ENCODE peak calls at places on chromosomes 5 and 9, in four cellular contexts. C is IMR-90, E is mesendoderm, R is H1. X is an unnamed sample.

GRCh38 chr9:116234091-116234490 is 80.5 kb downstream of the PAPPA start:
- DNase-seq in C (peak; percentile 99), E (peak; percentile 97), R (peak; percentile 10), X (no peak)

GRCh38 chr9:95592931-95593330 is 76.2 kb upstream of the PTCH1 start:
- DNase-seq in C (no peak), E (no peak), R (no peak), X (no peak)

GRCh38 chr9:133490865-133491655 is 12.2 kb upstream of the SLC2A6 start:
- DNase-seq in C (no peak), E (no peak), R (no peak), X (no peak)

GRCh38 chr5:3854069-3854741 is 258.6 kb downstream of the IRX1 start:
- DNase-seq in C (no peak), E (peak; percentile 27), R (no peak), X (no peak)

GRCh38 chr9:70519912-70520724 is 105.7 kb upstream of the KLF9 start:
- DNase-seq in C (no peak), E (no peak), R (no peak), X (no peak)

GRCh38 chr5:179409806-179410205 is 64.5 kb upstream of the ADAMTS2 start:
- DNase-seq in C (no peak), E (no peak), R (no peak), X (peak; percentile 19)

GRCh38 chr9:94808926-94809700 is 82.6 kb downstream of the AOPEP start:
- DNase-seq in C (peak; percentile 29), E (no peak), R (no peak), X (no peak)

GRCh38 chr5:113608113-113608551 is 94.6 kb downstream of the YTHDC2 start:
- DNase-seq in C (peak; percentile 43), E (no peak), R (no peak), X (no peak)

GRCh38 chr5:23446436-23446835 is 61.0 kb upstream of the PRDM9 start:
- DNase-seq in C (no peak), E (no peak), R (no peak), X (no peak)

GRCh38 chr5:71734141-71734540 is 15.1 kb downstream of the CARTPT start:
- DNase-seq in C (no peak), E (no peak), R (no peak), X (no peak)

GRCh38 chr5:179901915-179902762 is 5.6 kb downstream of the TBC1D9B start:
- DNase-seq in C (no peak), E (no peak), R (no peak), X (no peak)

GRCh38 chr5:22593592-22593991 is 259.6 kb downstream of the CDH12 start:
- DNase-seq in C (no peak), E (no peak), R (no peak), X (no peak)

GRCh38 chr9:92963831-92964606 is 16.7 kb downstream of the FGD3 start:
- DNase-seq in C (no peak), E (no peak), R (no peak), X (no peak)

GRCh38 chr9:131476777-131477345 is 25.9 kb upstream of the POMT1 start:
- DNase-seq in C (no peak), E (no peak), R (no peak), X (no peak)

GRCh38 chr5:52784741-52785140 is 3.0 kb upstream of the ITGA1 start:
- DNase-seq in C (peak; percentile 23), E (no peak), R (no peak), X (no peak)

GRCh38 chr5:71932131-71932635 is 175.1 kb upstream of the MAP1B start:
- DNase-seq in C (peak; percentile 4), E (no peak), R (no peak), X (no peak)

GRCh38 chr9:111961575-111961974 is 65.0 kb downstream of the UGCG start:
- DNase-seq in C (peak; percentile 86), E (no peak), R (no peak), X (no peak)

GRCh38 chr5:58497956-58498942 is 7.0 kb downstream of the GAPT start:
- DNase-seq in C (peak; percentile 41), E (peak; percentile 60), R (peak; percentile 10), X (peak; percentile 37)

GRCh38 chr9:134802201-134802795 is 78.3 kb upstream of the FCN2 start:
- DNase-seq in C (no peak), E (no peak), R (no peak), X (no peak)

GRCh38 chr5:11467588-11467987 is 436.7 kb downstream of the CTNND2 start:
- DNase-seq in C (no peak), E (no peak), R (no peak), X (no peak)

GRCh38 chr9:82490019-82490499 is 501.5 kb downstream of the SPATA31D1 start:
- DNase-seq in C (peak; percentile 74), E (peak; percentile 72), R (no peak), X (no peak)

GRCh38 chr9:93574091-93574899 is 2.1 kb upstream of the PHF2 start:
- DNase-seq in C (no peak), E (no peak), R (no peak), X (no peak)

GRCh38 chr5:172164773-172165212 is 23.2 kb downstream of the STK10 start:
- DNase-seq in C (peak; percentile 45), E (no peak), R (no peak), X (no peak)

GRCh38 chr5:140741967-140742366 is 41.7 kb downstream of the ZMAT2 start:
- DNase-seq in C (no peak), E (no peak), R (no peak), X (no peak)

GRCh38 chr9:107839371-107839770 is 349.8 kb upstream of the KLF4 start:
- DNase-seq in C (no peak), E (no peak), R (no peak), X (no peak)

GRCh38 chr9:38062498-38063362 is 6.3 kb downstream of the SHB start:
- DNase-seq in C (peak; percentile 84), E (no peak), R (no peak), X (no peak)

GRCh38 chr5:179298181-179298993 is 46.9 kb downstream of the ADAMTS2 start:
- DNase-seq in C (no peak), E (peak; percentile 29), R (no peak), X (no peak)

GRCh38 chr9:94900222-94901018 is 173.9 kb downstream of the AOPEP start:
- DNase-seq in C (peak; percentile 97), E (no peak), R (no peak), X (peak; percentile 8)

GRCh38 chr9:90802534-90802933 is 915 bp downstream of the SYK start:
- DNase-seq in C (no peak), E (no peak), R (no peak), X (no peak)

GRCh38 chr5:166722939-166723338 is 1568.5 kb upstream of the WWC1 start:
- DNase-seq in C (no peak), E (peak; percentile 62), R (no peak), X (no peak)

GRCh38 chr5:435961-436640 is 6.9 kb upstream of the EXOC3 start:
- DNase-seq in C (peak; percentile 30), E (peak; percentile 29), R (no peak), X (peak; percentile 47)

GRCh38 chr5:150307617-150308426 is 5.1 kb upstream of the ARSI start:
- DNase-seq in C (no peak), E (no peak), R (no peak), X (no peak)

DNA sequence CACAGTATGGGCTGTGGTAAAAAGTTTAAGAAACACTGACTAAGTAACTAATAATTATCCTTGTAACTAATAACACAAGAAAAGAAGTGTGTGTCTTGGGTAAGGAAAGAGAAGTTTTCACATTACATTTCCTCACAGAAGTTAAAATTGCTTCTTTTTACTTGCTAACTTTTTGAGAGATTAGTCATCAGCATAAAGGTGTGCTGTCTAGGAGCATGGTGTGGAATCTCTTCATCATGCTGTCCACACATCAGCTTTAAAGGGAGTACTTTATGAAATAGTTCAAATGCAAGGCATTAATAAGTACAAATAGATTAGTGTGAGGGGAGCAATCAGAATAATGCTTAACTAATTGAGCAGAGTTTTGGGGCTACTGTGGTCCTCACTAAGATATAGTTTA is 29.8 kb downstream of the WDR36 start:
- DNase-seq in C (no peak), E (no peak), R (no peak), X (no peak)
- H3K56ac ChIP-seq in C (no peak overlapping the region), E (no peak overlapping the region), R (no peak overlapping the region), X (no peak overlapping the region)

GRCh38 chr5:51156838-51157237 is 226.4 kb upstream of the ISL1 start:
- DNase-seq in C (no peak), E (peak; percentile 62), R (no peak), X (peak; percentile 52)

GRCh38 chr5:51156222-51156621 is 227.0 kb upstream of the ISL1 start:
- DNase-seq in C (no peak), E (no peak), R (no peak), X (no peak)

GRCh38 chr5:51159164-51159563 is 224.1 kb upstream of the ISL1 start:
- DNase-seq in C (no peak), E (peak; percentile 18), R (no peak), X (peak; percentile 68)

GRCh38 chr5:51162245-51162644 is 221.0 kb upstream of the ISL1 start:
- DNase-seq in C (no peak), E (no peak), R (no peak), X (no peak)

DNA sequence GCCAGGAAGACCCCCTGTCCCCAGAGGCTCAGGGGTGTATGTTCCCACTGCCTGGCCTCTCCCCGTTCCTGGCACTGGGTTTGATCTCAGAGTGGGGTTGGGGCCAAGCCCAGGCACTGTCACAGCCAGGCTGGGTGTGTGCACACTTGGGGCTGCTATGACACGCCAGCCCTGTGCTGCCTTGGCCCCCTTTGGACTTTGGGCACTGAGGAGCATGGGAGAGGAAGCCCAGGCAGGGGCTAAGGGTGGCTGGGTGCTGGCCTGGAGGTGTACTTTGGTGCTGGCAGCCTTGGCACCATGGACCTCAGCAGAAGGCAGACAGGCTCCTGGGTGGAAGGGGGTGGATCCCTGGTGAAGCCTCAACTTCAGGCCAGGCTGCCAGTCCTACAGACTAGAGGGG is 223.6 kb upstream of the ISL1 start:
- DNase-seq in C (no peak), E (no peak), R (no peak), X (no peak)
- H3K4ac ChIP-seq in C (no peak overlapping the region), E (no peak overlapping the region), R (no peak overlapping the region), X (no peak overlapping the region)

GRCh38 chr5:32067774-32068173 is 106.3 kb downstream of the GOLPH3 start:
- DNase-seq in C (no peak), E (no peak), R (no peak), X (no peak)
- H3K56ac ChIP-seq in C (no peak overlapping the region), E (no peak overlapping the region), R (no peak overlapping the region), X (no peak overlapping the region)

GRCh38 chr9:97710356-97711222 is 13.4 kb upstream of the XPA start:
- DNase-seq in C (peak; percentile 66), E (peak; percentile 79), R (no peak), X (peak; percentile 67)
- H3K4ac ChIP-seq in C (no peak overlapping the region), E (no peak overlapping the region), R (no peak overlapping the region), X (no peak overlapping the region)

DNA sequence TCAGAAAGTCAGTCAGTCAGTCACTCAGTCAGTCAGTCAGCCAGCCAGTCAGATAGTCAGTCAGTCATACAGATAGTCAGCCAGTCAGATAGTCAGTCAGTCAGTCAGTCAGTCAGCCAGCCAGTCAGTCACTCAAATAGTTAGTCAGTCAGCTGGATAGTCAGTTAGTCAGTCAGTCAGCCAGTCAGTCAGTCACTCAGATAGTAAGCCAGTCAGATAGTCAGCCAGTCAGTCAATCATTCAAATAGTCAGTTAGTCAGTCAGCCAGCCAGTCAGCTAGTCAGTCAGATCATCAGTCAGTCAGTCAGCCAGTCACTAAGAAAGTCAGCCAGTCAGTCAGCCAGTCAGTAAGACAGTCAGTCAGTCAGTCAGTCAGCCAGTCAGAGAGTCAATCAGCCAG is 477.1 kb downstream of the AGTPBP1 start:
- DNase-seq in C (no peak), E (no peak), R (no peak), X (no peak)
- H3K56ac ChIP-seq in C (no peak overlapping the region), E (no peak overlapping the region), R (no peak overlapping the region), X (no peak overlapping the region)

DNA sequence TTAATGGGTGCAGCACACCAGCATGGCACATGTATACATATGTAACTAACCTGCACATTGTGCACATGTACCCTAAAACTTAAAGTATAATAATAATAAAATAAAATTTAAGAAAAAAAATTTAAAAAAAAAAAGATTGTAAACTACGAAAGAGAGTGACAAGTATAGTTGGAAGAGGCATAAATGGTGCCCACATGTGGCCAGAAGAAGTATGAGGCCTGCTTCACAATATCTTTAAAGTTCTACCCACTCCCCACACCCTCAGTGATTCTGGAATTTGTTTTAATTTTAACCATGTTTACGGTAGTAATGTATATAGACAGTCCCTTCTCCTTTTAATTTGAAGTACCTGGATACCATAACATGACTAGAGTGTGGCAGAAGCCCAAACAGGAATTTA is 172.7 kb downstream of the CHSY3 start:
- DNase-seq in C (no peak), E (peak; percentile 11), R (no peak), X (no peak)
- H3K4ac ChIP-seq in C (no peak overlapping the region), E (no peak overlapping the region), R (no peak overlapping the region), X (no peak overlapping the region)